ENCODE peak calls at places on chromosomes 1 and 21, in eight cellular contexts. One of them, this sample, is unnamed.

GRCh38 chr21:42151148-42152074 is 67.5 kb upstream of the ABCG1 start:
- DNase-seq in stimulated activated CD4-positive, alpha-beta T cell treated with anti-CD3 and anti-CD28 coated beads, Interleukin-15, amount 100 ng/mL, for 1 hour: no peak
- DNase-seq in HepG2: no peak
- DNase-seq in CD4-positive, alpha-beta T cell: no peak
- DNase-seq in A549: no peak
- DNase-seq in NCI-H345: no peak
- DNase-seq in mucosa of descending colon: no peak
- DNase-seq in mesendoderm: no peak
- DNase-seq in this sample: no peak

GRCh38 chr1:237677979-237678378 is 212.7 kb downstream of the ZP4 start:
- DNase-seq in NCI-H345: peak
- DNase-seq in stimulated activated CD4-positive, alpha-beta T cell treated with anti-CD3 and anti-CD28 coated beads, Interleukin-15, amount 100 ng/mL, for 1 hour: no peak
- DNase-seq in mesendoderm: peak
- DNase-seq in A549: peak
- DNase-seq in CD4-positive, alpha-beta T cell: no peak
- DNase-seq in mucosa of descending colon: peak
- DNase-seq in HepG2: no peak
- DNase-seq in this sample: peak

GRCh38 chr1:28104866-28105467 is 16.6 kb upstream of the EYA3 start:
- DNase-seq in CD4-positive, alpha-beta T cell: no peak
- DNase-seq in stimulated activated CD4-positive, alpha-beta T cell treated with anti-CD3 and anti-CD28 coated beads, Interleukin-15, amount 100 ng/mL, for 1 hour: no peak
- DNase-seq in A549: peak
- DNase-seq in NCI-H345: no peak
- DNase-seq in HepG2: peak
- DNase-seq in mesendoderm: peak
- DNase-seq in mucosa of descending colon: peak
- DNase-seq in this sample: peak

GRCh38 chr1:230819976-230820375 is 48.3 kb downstream of the C1orf198 start:
- DNase-seq in A549: no peak
- DNase-seq in HepG2: no peak
- DNase-seq in mesendoderm: no peak
- DNase-seq in CD4-positive, alpha-beta T cell: no peak
- DNase-seq in stimulated activated CD4-positive, alpha-beta T cell treated with anti-CD3 and anti-CD28 coated beads, Interleukin-15, amount 100 ng/mL, for 1 hour: no peak
- DNase-seq in NCI-H345: no peak
- DNase-seq in mucosa of descending colon: no peak
- DNase-seq in this sample: no peak

GRCh38 chr21:42392731-42393442 is 3.0 kb downstream of the TMPRSS3 start:
- DNase-seq in HepG2: peak
- DNase-seq in stimulated activated CD4-positive, alpha-beta T cell treated with anti-CD3 and anti-CD28 coated beads, Interleukin-15, amount 100 ng/mL, for 1 hour: no peak
- DNase-seq in CD4-positive, alpha-beta T cell: no peak
- DNase-seq in mucosa of descending colon: no peak
- DNase-seq in NCI-H345: no peak
- DNase-seq in mesendoderm: no peak
- DNase-seq in A549: no peak
- DNase-seq in this sample: no peak

GRCh38 chr1:185719021-185719420 is 15.2 kb upstream of the HMCN1 start:
- DNase-seq in A549: peak
- DNase-seq in NCI-H345: no peak
- DNase-seq in HepG2: no peak
- DNase-seq in mucosa of descending colon: no peak
- DNase-seq in mesendoderm: peak
- DNase-seq in CD4-positive, alpha-beta T cell: no peak
- DNase-seq in stimulated activated CD4-positive, alpha-beta T cell treated with anti-CD3 and anti-CD28 coated beads, Interleukin-15, amount 100 ng/mL, for 1 hour: no peak
- DNase-seq in this sample: peak

GRCh38 chr1:152003846-152004442 is 10.3 kb upstream of the S100A10 start:
- DNase-seq in NCI-H345: no peak
- DNase-seq in stimulated activated CD4-positive, alpha-beta T cell treated with anti-CD3 and anti-CD28 coated beads, Interleukin-15, amount 100 ng/mL, for 1 hour: no peak
- DNase-seq in CD4-positive, alpha-beta T cell: no peak
- DNase-seq in mucosa of descending colon: no peak
- DNase-seq in mesendoderm: peak
- DNase-seq in A549: peak
- DNase-seq in HepG2: no peak
- DNase-seq in this sample: no peak

GRCh38 chr1:14437410-14437913 is 161.0 kb upstream of the KAZN start:
- DNase-seq in mucosa of descending colon: no peak
- DNase-seq in stimulated activated CD4-positive, alpha-beta T cell treated with anti-CD3 and anti-CD28 coated beads, Interleukin-15, amount 100 ng/mL, for 1 hour: no peak
- DNase-seq in A549: no peak
- DNase-seq in mesendoderm: no peak
- DNase-seq in HepG2: no peak
- DNase-seq in CD4-positive, alpha-beta T cell: no peak
- DNase-seq in NCI-H345: no peak
- DNase-seq in this sample: no peak

GRCh38 chr1:160308451-160309182 is 23.7 kb upstream of the PEX19 start:
- DNase-seq in A549: no peak
- DNase-seq in stimulated activated CD4-positive, alpha-beta T cell treated with anti-CD3 and anti-CD28 coated beads, Interleukin-15, amount 100 ng/mL, for 1 hour: no peak
- DNase-seq in mesendoderm: no peak
- DNase-seq in mucosa of descending colon: no peak
- DNase-seq in HepG2: no peak
- DNase-seq in CD4-positive, alpha-beta T cell: no peak
- DNase-seq in NCI-H345: no peak
- DNase-seq in this sample: peak